ENCODE peak calls at places on chromosome X, in seven cellular contexts. E is AG10803, L is GM20000, W is choroid plexus epithelial cell, Z is GM06990, J is fibroblast of pulmonary artery, G is tibial artery. S is an unnamed sample.
A peak's percentile ranks its signal among the peaks of the same experiment; 100 is the strongest.

GRCh38 chrX:74421181-74422028 is at the start of gene SLC16A2:
- DNase-seq in E (peak; percentile 83), Z (no peak), G (peak; percentile 81), W (peak; percentile 71), L (peak; percentile 42), J (peak; percentile 83), S (peak; percentile 61)

GRCh38 chrX:54357414-54358377 is at the start of gene WNK3:
- DNase-seq in W (peak; percentile 85), L (peak; percentile 25), Z (peak; percentile 26), E (peak; percentile 37), J (peak; percentile 77), G (peak; percentile 70), S (peak; percentile 70)

GRCh38 chrX:40521868-40522450 is 58.8 kb upstream of the ATP6AP2 start:
- DNase-seq in G (no peak), L (no peak), E (no peak), W (no peak), Z (no peak), J (no peak), S (no peak)

GRCh38 chrX:68995780-68996551 is 167.1 kb downstream of the EFNB1 start:
- DNase-seq in Z (no peak), W (peak; percentile 54), L (no peak), E (peak; percentile 7), G (no peak), J (peak; percentile 91), S (no peak)

GRCh38 chrX:13103914-13104274 is 59.5 kb upstream of the FAM9C start:
- DNase-seq in L (no peak), G (no peak), J (no peak), W (no peak), E (no peak), Z (no peak), S (no peak)

GRCh38 chrX:102654696-102655095 is 3.4 kb downstream of the GPRASP1 start:
- DNase-seq in W (no peak), Z (no peak), G (no peak), L (no peak), E (no peak), J (no peak), S (no peak)

GRCh38 chrX:97539970-97540519 is 656.3 kb downstream of the RPA4 start:
- DNase-seq in W (no peak), E (peak; percentile 0), J (peak; percentile 20), G (no peak), L (no peak), Z (no peak), S (no peak)

GRCh38 chrX:117538441-117539418 is 577.9 kb downstream of the KLHL13 start:
- DNase-seq in W (no peak), J (no peak), G (no peak), L (no peak), Z (no peak), E (no peak), S (no peak)

GRCh38 chrX:20742106-20742505 is 475.4 kb upstream of the RPS6KA3 start:
- DNase-seq in L (no peak), W (no peak), G (no peak), Z (no peak), J (peak; percentile 4), E (peak; percentile 78), S (no peak)

GRCh38 chrX:133335027-133335426 is 80.3 kb downstream of the GPC4 start:
- DNase-seq in Z (no peak), J (peak; percentile 32), W (peak; percentile 54), E (peak; percentile 28), G (no peak), L (peak; percentile 1), S (no peak)
- TF ChIP-seq CTCF in Z (peak; percentile 52), J (peak; percentile 50), W (peak; percentile 71), E (peak; percentile 61), G (peak; percentile 39), L (no peak), S (peak; percentile 52)

GRCh38 chrX:103918050-103918449 is 44.4 kb upstream of the TMSB15B start:
- DNase-seq in W (peak; percentile 72), J (peak; percentile 68), L (peak; percentile 56), E (peak; percentile 52), Z (peak; percentile 46), G (peak; percentile 33), S (no peak)

GRCh38 chrX:103913356-103914020 is 48.9 kb upstream of the TMSB15B start:
- DNase-seq in E (peak; percentile 11), Z (no peak), W (peak; percentile 33), G (no peak), J (peak; percentile 1), L (no peak), S (no peak)

GRCh38 chrX:103918584-103919335 is 43.7 kb upstream of the TMSB15B start:
- DNase-seq in Z (peak; percentile 86), E (peak; percentile 56), J (peak; percentile 64), L (peak; percentile 49), W (peak; percentile 59), G (peak; percentile 64), S (peak; percentile 58)

GRCh38 chrX:103919336-103919682 is 43.1 kb upstream of the TMSB15B start:
- DNase-seq in E (peak; percentile 43), G (no peak), W (peak; percentile 59), Z (no peak), L (no peak), J (peak; percentile 43), S (no peak)
- TF ChIP-seq CTCF in E (peak; percentile 47), G (peak; percentile 37), W (peak; percentile 50), Z (peak; percentile 2), L (no peak), J (peak; percentile 33), S (no peak)

GRCh38 chrX:56468441-56468840 is 95.0 kb upstream of the UBQLN2 start:
- DNase-seq in J (no peak), E (no peak), L (no peak), W (no peak), Z (no peak), G (no peak), S (no peak)
- TF ChIP-seq CTCF in J (no peak), E (no peak), L (no peak), W (no peak), Z (no peak), G (no peak), S (no peak)

GRCh38 chrX:154836163-154836562 is 1.7 kb upstream of the SMIM9 start:
- DNase-seq in J (no peak), L (no peak), E (no peak), W (no peak), Z (no peak), G (no peak), S (no peak)

GRCh38 chrX:154840856-154841255 is 6.4 kb upstream of the SMIM9 start:
- DNase-seq in J (peak; percentile 79), E (peak; percentile 77), L (peak; percentile 29), W (peak; percentile 85), Z (no peak), G (no peak), S (no peak)
- TF ChIP-seq CTCF in J (peak; percentile 46), E (peak; percentile 58), L (no peak), W (peak; percentile 58), Z (peak; percentile 39), G (peak; percentile 41), S (peak; percentile 56)

GRCh38 chrX:86805241-86805640 is 657.0 kb downstream of the DACH2 start:
- DNase-seq in Z (no peak), J (no peak), G (no peak), W (no peak), L (no peak), E (no peak), S (no peak)

GRCh38 chrX:86806786-86807185 is 658.5 kb downstream of the DACH2 start:
- DNase-seq in G (no peak), E (no peak), L (peak; percentile 1), J (no peak), Z (no peak), W (peak; percentile 8), S (no peak)
- TF ChIP-seq CTCF in G (no peak), E (no peak), L (no peak), J (peak; percentile 6), Z (peak; percentile 61), W (peak; percentile 41), S (peak; percentile 20)

GRCh38 chrX:150205011-150205410 is 158.1 kb upstream of the MAMLD1 start:
- DNase-seq in E (no peak), J (peak; percentile 40), G (peak; percentile 31), W (peak; percentile 81), Z (no peak), L (no peak), S (no peak)
- TF ChIP-seq CTCF in E (no peak), J (no peak), G (no peak), W (peak; percentile 29), Z (no peak), L (no peak), S (no peak)

DNA sequence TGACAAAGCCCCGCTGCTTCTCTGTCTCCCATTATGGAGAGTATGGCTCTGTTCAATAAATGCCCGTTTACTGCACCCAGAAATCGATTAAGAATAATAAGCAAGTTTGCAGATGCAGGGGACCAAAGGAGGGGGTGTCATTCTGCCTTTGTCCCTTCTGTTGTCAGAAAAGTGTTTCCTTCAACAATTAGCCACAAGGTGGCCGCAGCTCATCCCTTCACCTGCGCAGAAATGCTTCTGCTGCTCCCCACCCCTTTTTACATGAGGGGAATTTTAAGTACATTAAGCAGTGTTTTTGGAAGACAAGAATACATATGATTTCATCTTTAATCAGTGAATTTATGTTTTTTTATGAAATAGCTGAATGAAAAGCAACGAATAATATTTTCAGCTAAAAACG is 175.6 kb upstream of the ARX start:
- DNase-seq in G (no peak), E (no peak), J (no peak), L (no peak), Z (no peak), W (no peak), S (no peak)
- TF ChIP-seq CTCF in G (no peak), E (no peak), J (no peak), L (no peak), Z (peak; percentile 31), W (no peak), S (no peak)

GRCh38 chrX:106952988-106953387 is 32.8 kb downstream of the CLDN2 start:
- DNase-seq in G (no peak), E (no peak), W (peak; percentile 55), J (peak; percentile 51), Z (no peak), L (no peak), S (no peak)
- TF ChIP-seq CTCF in G (peak; percentile 20), E (peak; percentile 48), W (peak; percentile 43), J (peak; percentile 44), Z (peak; percentile 38), L (no peak), S (peak; percentile 56)

S was measured in dorsolateral prefrontal cortex.